ENCODE peak calls at places on chromosome 6, in four cellular contexts. Y is DND-41, R is IMR-90, E is H1. Q is an unnamed sample.

GRCh38 chr6:139701695-139702094 is 327.2 kb upstream of the CITED2 start:
- DNase-seq in Y (no peak), R (no peak), E (no peak), Q (no peak)

GRCh38 chr6:97668716-97669115 is 385.7 kb upstream of the MMS22L start:
- DNase-seq in Y (no peak), R (no peak), E (no peak), Q (no peak)

GRCh38 chr6:108260809-108261569 is at the start of gene SNX3:
- DNase-seq in Y (peak), R (peak), E (peak), Q (peak)

GRCh38 chr6:84772428-84773132 is 8.2 kb upstream of the TBX18 start:
- DNase-seq in Y (no peak), R (no peak), E (peak), Q (no peak)

GRCh38 chr6:15677822-15678221 is 15.0 kb upstream of the DTNBP1 start:
- DNase-seq in Y (no peak), R (no peak), E (no peak), Q (no peak)

GRCh38 chr6:168050225-168050796 is 28.7 kb downstream of the FRMD1 start:
- DNase-seq in Y (no peak), R (no peak), E (no peak), Q (no peak)

GRCh38 chr6:166957087-166957804 is 896 bp upstream of the RNASET2 start:
- DNase-seq in Y (peak), R (no peak), E (peak), Q (peak)

GRCh38 chr6:34484899-34485298 is 19.0 kb downstream of the PACSIN1 start:
- DNase-seq in Y (peak), R (no peak), E (no peak), Q (no peak)

GRCh38 chr6:73985891-73986290 is 289.9 kb downstream of the CD109 start:
- DNase-seq in Y (no peak), R (no peak), E (no peak), Q (no peak)

GRCh38 chr6:161228911-161229591 is 44.8 kb downstream of the AGPAT4 start:
- DNase-seq in Y (no peak), R (peak), E (no peak), Q (no peak)

GRCh38 chr6:46838033-46838432 is 44.8 kb downstream of the MEP1A start:
- DNase-seq in Y (no peak), R (no peak), E (no peak), Q (no peak)

GRCh38 chr6:98641929-98642328 is 192.4 kb upstream of the POU3F2 start:
- DNase-seq in Y (no peak), R (no peak), E (no peak), Q (no peak)

GRCh38 chr6:26043389-26044139 is 43.7 kb upstream of the HFE start:
- DNase-seq in Y (peak), R (peak), E (no peak), Q (peak)

GRCh38 chr6:165218816-165219215 is 90.6 kb downstream of the C6orf118 start:
- DNase-seq in Y (no peak), R (no peak), E (no peak), Q (no peak)

GRCh38 chr6:123655520-123656306 is 19.0 kb upstream of the TRDN start:
- DNase-seq in Y (no peak), R (no peak), E (no peak), Q (no peak)

GRCh38 chr6:83867527-83868161 is 8.2 kb downstream of the CYB5R4 start:
- DNase-seq in Y (peak), R (peak), E (no peak), Q (peak)

GRCh38 chr6:42890311-42891198 is 11.1 kb downstream of the RPL7L1 start:
- DNase-seq in Y (peak), R (peak), E (peak), Q (peak)

GRCh38 chr6:50185006-50185405 is 135.3 kb upstream of the DEFB112 start:
- DNase-seq in Y (no peak), R (no peak), E (no peak), Q (no peak)

GRCh38 chr6:48535569-48535968 is 424.6 kb upstream of the PTCHD4 start:
- DNase-seq in Y (peak), R (peak), E (no peak), Q (no peak)

DNA sequence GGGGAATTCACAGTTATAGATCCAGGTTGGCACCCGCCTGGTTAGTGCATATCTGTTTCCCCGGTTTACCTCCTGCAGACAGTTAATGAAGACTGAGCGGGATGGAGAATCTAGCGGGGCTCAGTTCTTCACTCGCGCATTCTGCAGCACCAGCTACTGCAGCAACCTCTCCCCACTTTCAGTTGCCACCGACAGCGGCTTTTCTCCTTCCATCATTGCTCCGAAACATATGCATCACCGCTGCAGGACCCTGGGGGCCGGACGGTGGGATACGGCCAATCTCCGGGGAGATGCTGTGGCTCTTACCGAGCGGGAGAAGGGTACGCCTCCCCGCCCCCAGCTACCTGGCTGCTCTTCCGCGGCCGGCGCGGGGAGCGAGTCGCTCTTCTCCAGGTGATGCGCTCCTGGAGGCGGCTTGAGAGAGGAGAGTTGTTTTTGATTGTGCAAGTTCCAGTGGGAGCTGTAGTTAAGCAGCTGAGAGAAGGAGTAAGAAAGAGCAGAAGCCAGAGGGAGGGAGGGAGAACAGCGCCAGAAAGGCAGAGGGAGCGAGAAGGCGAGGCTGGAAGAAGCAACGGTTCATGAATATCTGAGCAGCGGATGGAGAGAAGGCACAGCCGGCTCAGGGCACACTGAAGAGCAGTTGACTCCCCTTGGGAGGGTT is at the start of gene SGK1:
- DNase-seq in Y (no peak), R (peak), E (peak), Q (no peak)
- H3K27ac ChIP-seq in Y (no peak), R (no peak), E (no peak), Q (no peak)

DNA sequence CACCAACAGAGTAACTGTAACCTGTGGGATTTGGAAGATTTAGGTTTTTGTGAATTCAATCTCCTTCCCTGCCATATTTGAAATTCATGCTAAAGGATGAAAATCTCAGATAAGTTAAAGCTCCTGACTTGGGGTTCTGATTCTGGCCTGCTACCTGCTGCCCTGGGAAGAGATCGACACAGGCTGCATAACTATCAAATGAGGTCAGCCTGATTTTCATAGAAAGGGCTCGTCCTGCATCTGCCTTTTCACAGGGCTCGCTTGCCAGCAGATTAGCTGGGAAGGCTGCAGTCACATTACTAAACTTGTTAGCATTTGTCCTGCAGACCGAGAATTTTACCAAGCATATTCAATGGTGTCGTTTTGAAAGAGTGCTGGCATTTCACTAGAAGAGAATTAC is 14.6 kb downstream of the GCLC start:
- DNase-seq in Y (no peak), R (peak), E (no peak), Q (no peak)
- H3K9ac ChIP-seq in Y (no peak), R (no peak), E (no peak), Q (no peak)

GRCh38 chr6:71388846-71389543 is 100.4 kb downstream of the OGFRL1 start:
- DNase-seq in Y (no peak), R (no peak), E (no peak), Q (no peak)
- H3K27ac ChIP-seq in Y (no peak), R (no peak), E (no peak), Q (no peak)

GRCh38 chr6:5498579-5498899 is 237.2 kb downstream of the FARS2 start:
- DNase-seq in Y (no peak), R (peak), E (no peak), Q (no peak)

GRCh38 chr6:5497896-5498578 is 236.7 kb downstream of the FARS2 start:
- DNase-seq in Y (no peak), R (peak), E (no peak), Q (no peak)

GRCh38 chr6:5501837-5502236 is 240.5 kb downstream of the FARS2 start:
- DNase-seq in Y (no peak), R (no peak), E (no peak), Q (no peak)

GRCh38 chr6:5504078-5504477 is 242.8 kb downstream of the FARS2 start:
- DNase-seq in Y (no peak), R (no peak), E (no peak), Q (no peak)

GRCh38 chr6:5499644-5500306 is 238.5 kb downstream of the FARS2 start:
- DNase-seq in Y (no peak), R (peak), E (no peak), Q (no peak)
- H3K9ac ChIP-seq in Y (no peak), R (no peak), E (no peak), Q (no peak)